ENCODE peak calls at places on chromosomes 4 and X, in four cellular contexts. L, Z, O and I are unnamed samples.

GRCh38 chrX:143669395-143669794 is 33.5 kb upstream of the SLITRK4 start:
- DNase-seq in L (no peak), O (no peak), Z (no peak), I (no peak)

GRCh38 chr4:80266267-80266901 is at the start of gene FGF5:
- DNase-seq in Z (peak), L (no peak), O (peak), I (peak)

GRCh38 chr4:158760866-158761265 is 8.0 kb upstream of the FNIP2 start:
- DNase-seq in Z (no peak), O (no peak), L (no peak), I (no peak)

GRCh38 chrX:147914609-147915008 is 2.9 kb downstream of the FMR1 start:
- DNase-seq in O (no peak), L (no peak), Z (no peak), I (no peak)

GRCh38 chrX:139903229-139903628 is 29.6 kb downstream of the ATP11C start:
- DNase-seq in O (no peak), Z (no peak), L (no peak), I (no peak)

GRCh38 chr4:132893787-132894186 is 255.3 kb upstream of the PCDH10 start:
- DNase-seq in L (no peak), Z (no peak), O (no peak), I (no peak)

GRCh38 chrX:74248889-74249288 is 55.1 kb upstream of the ZCCHC13 start:
- DNase-seq in O (no peak), Z (no peak), L (no peak), I (no peak)

GRCh38 chr4:12304912-12305311 is 876.2 kb upstream of the HS3ST1 start:
- DNase-seq in O (no peak), Z (no peak), L (no peak), I (no peak)

GRCh38 chr4:188727746-188728145 is 588.5 kb downstream of the TRIML1 start:
- DNase-seq in L (no peak), O (no peak), Z (no peak), I (no peak)